ENCODE peak calls at places on chromosomes 6 and 20, in four cellular contexts. N, O, X and M are unnamed samples.

GRCh38 chr6:160221423-160221822 is 37.2 kb downstream of the SLC22A2 start:
- DNase-seq in N (peak; percentile 23), O (no peak), X (no peak), M (no peak)

GRCh38 chr6:94894300-94894699 is 683.0 kb upstream of the MANEA start:
- DNase-seq in N (peak; percentile 23), O (no peak), X (no peak), M (no peak)

GRCh38 chr20:1816384-1817381 is 78.5 kb upstream of the SIRPA start:
- DNase-seq in N (peak; percentile 83), O (no peak), X (no peak), M (no peak)

GRCh38 chr6:154805288-154805911 is 72.2 kb downstream of the SCAF8 start:
- DNase-seq in N (peak; percentile 45), O (no peak), X (no peak), M (peak; percentile 25)

GRCh38 chr6:148868314-148868713 is 121.5 kb downstream of the UST start:
- DNase-seq in N (peak; percentile 71), O (no peak), X (no peak), M (no peak)

GRCh38 chr6:106858653-106859092 is 115.9 kb downstream of the CD24 start:
- DNase-seq in N (peak; percentile 35), O (no peak), X (no peak), M (no peak)

GRCh38 chr20:58467572-58468330 is 47.4 kb downstream of the APCDD1L start:
- DNase-seq in N (no peak), O (no peak), X (no peak), M (no peak)

GRCh38 chr20:37407573-37408002 is 61.6 kb downstream of the SRC start:
- DNase-seq in N (no peak), O (no peak), X (no peak), M (no peak)

GRCh38 chr6:113860165-113860955 is 3.2 kb downstream of the MARCKS start:
- DNase-seq in N (peak; percentile 21), O (no peak), X (no peak), M (peak; percentile 11)

GRCh38 chr20:62911701-62912280 is 14.5 kb downstream of the DIDO1 start:
- DNase-seq in N (no peak), O (no peak), X (no peak), M (no peak)

GRCh38 chr6:52725530-52726192 is 37.6 kb downstream of the GSTA2 start:
- DNase-seq in N (peak; percentile 49), O (no peak), X (no peak), M (no peak)

GRCh38 chr6:76351275-76351674 is 278.8 kb upstream of the IMPG1 start:
- DNase-seq in N (no peak), O (no peak), X (no peak), M (no peak)
- TF ChIP-seq CTCF in N (no peak), O (peak; percentile 63), X (no peak), M (peak; percentile 37)

GRCh38 chr6:33613146-33613793 is 7.9 kb upstream of the ITPR3 start:
- DNase-seq in N (no peak), O (no peak), X (no peak), M (no peak)
- TF ChIP-seq CTCF in N (no peak), O (no peak), X (no peak), M (no peak)

DNA sequence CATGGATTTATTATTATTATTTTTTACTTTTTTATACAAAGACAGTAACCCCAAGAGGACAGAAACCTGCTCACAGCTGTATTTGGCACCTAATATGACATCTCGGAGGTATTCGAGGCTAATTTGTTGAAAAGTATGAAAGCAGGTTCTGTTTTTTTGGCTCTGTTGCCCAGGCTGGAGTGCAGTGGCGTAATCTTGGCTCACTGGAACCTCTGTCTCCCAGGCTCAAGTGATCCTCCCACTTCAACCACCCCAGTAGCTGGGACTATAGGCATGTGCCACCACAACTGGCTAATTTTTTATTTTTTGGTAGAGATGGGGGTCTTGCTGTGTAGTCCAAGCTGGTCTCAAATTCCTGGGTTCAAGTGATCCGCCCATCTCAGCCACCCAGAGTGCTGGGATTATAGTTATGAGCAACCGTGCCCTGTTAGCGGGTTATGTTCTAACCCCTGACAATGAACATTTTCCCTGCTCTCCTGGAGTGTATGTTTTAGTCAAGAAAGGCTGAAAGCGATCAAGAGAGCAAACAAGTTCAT is 53.7 kb upstream of the ZNF217 start:
- DNase-seq in N (no peak), O (no peak), X (no peak), M (no peak)
- TF ChIP-seq CTCF in N (no peak), O (no peak), X (no peak), M (no peak)

GRCh38 chr6:122568865-122569264 is 41.3 kb upstream of the PKIB start:
- DNase-seq in N (no peak), O (no peak), X (no peak), M (no peak)

GRCh38 chr6:122569372-122569771 is 40.8 kb upstream of the PKIB start:
- DNase-seq in N (no peak), O (no peak), X (no peak), M (no peak)

GRCh38 chr6:122568350-122568749 is 41.9 kb upstream of the PKIB start:
- DNase-seq in N (no peak), O (no peak), X (no peak), M (no peak)

GRCh38 chr6:122565708-122566107 is 44.5 kb upstream of the PKIB start:
- DNase-seq in N (no peak), O (no peak), X (no peak), M (no peak)

DNA sequence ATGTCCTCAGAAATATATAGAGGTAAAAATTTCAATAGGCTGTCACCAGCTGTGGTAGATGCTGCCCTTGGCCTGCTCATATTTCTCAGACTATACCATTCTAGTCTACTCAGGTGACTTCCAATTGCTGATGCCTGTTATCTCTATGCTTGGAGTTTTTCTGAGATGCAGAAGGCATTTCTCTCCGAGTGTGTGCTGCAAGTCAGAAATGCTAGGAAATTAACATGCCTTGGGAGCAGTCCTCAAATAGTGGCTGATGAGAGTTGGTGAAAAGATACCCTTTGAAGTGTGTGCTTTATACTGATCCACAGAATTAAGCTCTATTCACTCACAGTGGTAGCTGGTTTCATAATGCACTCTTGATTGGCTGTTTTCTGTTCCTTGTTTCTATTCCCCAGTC is 43.2 kb upstream of the PKIB start:
- DNase-seq in N (no peak), O (no peak), X (no peak), M (no peak)
- TF ChIP-seq CTCF in N (no peak), O (no peak), X (no peak), M (no peak)

GRCh38 chr6:37485259-37485658 is 14.4 kb downstream of the CCDC167 start:
- DNase-seq in N (no peak), O (no peak), X (no peak), M (no peak)
- TF ChIP-seq CTCF in N (no peak), O (peak; percentile 48), X (no peak), M (no peak)

GRCh38 chr6:169751242-169752073 is at the start of the genes DYNLT2 and ERMARD:
- DNase-seq in N (peak; percentile 91), O (peak; percentile 87), X (peak; percentile 89), M (peak; percentile 93)

GRCh38 chr6:169746556-169746955 is 4.8 kb downstream of the DYNLT2 start:
- DNase-seq in N (no peak), O (no peak), X (no peak), M (no peak)

GRCh38 chr6:169755162-169755561 is 3.7 kb downstream of the ERMARD start:
- DNase-seq in N (no peak), O (no peak), X (no peak), M (no peak)

GRCh38 chr6:169752074-169752623 is 727 bp downstream of the ERMARD start:
- DNase-seq in N (peak; percentile 3), O (no peak), X (no peak), M (no peak)
- TF ChIP-seq CTCF in N (no peak), O (peak; percentile 3), X (no peak), M (no peak)